ENCODE peak calls at places on chromosome 17, in four cellular contexts. Z is K562, I is H1, Q is HepG2. L is an unnamed sample.

GRCh38 chr17:17220529-17220928 is 14.4 kb upstream of the PLD6 start:
- DNase-seq in Z (no peak), I (no peak), Q (no peak), L (no peak)

GRCh38 chr17:76736349-76737081 is 616 bp downstream of the SRSF2 start:
- DNase-seq in Z (peak), I (no peak), Q (peak), L (no peak)

GRCh38 chr17:59963738-59964454 is 644 bp downstream of the RNFT1 start:
- DNase-seq in Z (peak), I (no peak), Q (peak), L (no peak)

GRCh38 chr17:51336112-51336822 is 75.9 kb downstream of the UTP18 start:
- DNase-seq in Z (no peak), I (no peak), Q (no peak), L (no peak)

GRCh38 chr17:20158580-20158979 is 149.4 kb downstream of the SPECC1 start:
- DNase-seq in Z (no peak), I (no peak), Q (no peak), L (no peak)

GRCh38 chr17:68461122-68461539 is 3.8 kb upstream of the WIPI1 start:
- DNase-seq in Z (no peak), I (no peak), Q (no peak), L (no peak)

GRCh38 chr17:62895650-62896301 is 70.3 kb upstream of the TANC2 start:
- DNase-seq in Z (no peak), I (no peak), Q (no peak), L (no peak)

GRCh38 chr17:45296003-45296832 is 20.6 kb downstream of the MAP3K14 start:
- DNase-seq in Z (no peak), I (no peak), Q (no peak), L (no peak)

GRCh38 chr17:46790216-46790615 is 28.3 kb downstream of the WNT3 start:
- DNase-seq in Z (no peak), I (no peak), Q (no peak), L (no peak)

GRCh38 chr17:1179635-1180433 is at the start of gene ABR:
- DNase-seq in Z (peak), I (no peak), Q (no peak), L (no peak)
- TF ChIP-seq SIN3A in Z (no peak), I (no peak), Q (no peak), L (no peak)

GRCh38 chr17:57211010-57211411 is 45.3 kb upstream of the MSI2 start:
- DNase-seq in Z (no peak), I (no peak), Q (no peak), L (no peak)
- TF ChIP-seq BRCA1 in Z (no peak), I (no peak), Q (no peak), L (no peak)

DNA sequence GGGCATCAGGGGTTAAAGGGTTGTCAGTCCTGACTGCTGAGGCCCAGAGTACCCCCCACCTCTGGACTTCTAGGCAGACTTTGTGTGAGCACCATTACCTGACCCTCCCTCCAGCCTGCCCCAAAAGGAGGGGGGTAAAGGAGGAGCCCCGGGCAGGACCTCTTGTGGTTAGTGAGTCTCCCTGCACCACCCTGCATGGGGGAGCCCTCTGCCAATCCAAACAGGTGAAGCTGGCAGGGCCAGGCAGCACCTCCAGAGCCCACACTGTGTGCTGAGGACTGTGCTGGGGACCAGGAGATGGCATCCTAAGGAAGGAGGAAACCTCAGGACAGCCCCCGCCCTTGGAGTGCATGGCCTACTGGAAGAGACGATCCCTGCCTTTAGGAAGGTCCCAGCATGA is 2.6 kb upstream of the KRT14 start:
- DNase-seq in Z (no peak), I (no peak), Q (no peak), L (no peak)
- TF ChIP-seq CTCF in Z (no peak), I (no peak), Q (no peak), L (no peak)

DNA sequence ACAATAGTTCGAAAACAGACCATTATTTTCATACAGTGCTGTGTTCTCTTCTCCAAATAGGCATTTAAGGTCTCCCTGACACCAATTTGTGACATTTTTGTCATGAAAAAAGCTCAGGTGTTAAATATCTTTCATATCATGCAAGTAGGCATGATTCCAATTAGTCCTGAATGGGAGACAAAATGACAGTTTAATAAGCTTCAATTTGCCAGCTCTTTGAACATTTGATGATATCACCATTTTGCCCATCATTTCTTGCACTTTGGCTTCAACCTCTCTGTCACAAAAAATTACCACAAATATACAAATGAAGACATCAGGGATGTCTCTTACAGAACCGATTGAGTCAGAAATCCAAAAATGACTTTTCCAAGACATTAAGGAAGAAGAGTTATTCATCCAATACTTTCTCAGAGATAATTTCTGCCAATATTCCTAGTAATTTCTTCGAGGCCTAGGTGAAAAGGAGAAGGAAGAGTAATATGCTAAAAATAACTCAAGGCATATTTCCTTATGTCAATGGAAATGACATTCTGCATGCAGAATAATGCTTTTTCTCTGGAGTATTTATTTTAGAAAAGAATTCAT is 298.1 kb downstream of the CEP112 start:
- DNase-seq in Z (no peak), I (no peak), Q (no peak), L (no peak)
- TF ChIP-seq SIN3A in Z (no peak), I (no peak), Q (no peak), L (no peak)

GRCh38 chr17:56633681-56634080 is 40.2 kb downstream of the NOG start:
- DNase-seq in Z (no peak), I (no peak), Q (no peak), L (no peak)

GRCh38 chr17:56624315-56624714 is 30.8 kb downstream of the NOG start:
- DNase-seq in Z (no peak), I (no peak), Q (no peak), L (no peak)

GRCh38 chr17:56624947-56625346 is 31.4 kb downstream of the NOG start:
- DNase-seq in Z (no peak), I (no peak), Q (no peak), L (no peak)

GRCh38 chr17:56630202-56630601 is 36.7 kb downstream of the NOG start:
- DNase-seq in Z (no peak), I (no peak), Q (no peak), L (no peak)

GRCh38 chr17:56629450-56630187 is 36.1 kb downstream of the NOG start:
- DNase-seq in Z (peak), I (peak), Q (peak), L (no peak)
- TF ChIP-seq BRCA1 in Z (no peak), I (no peak), Q (no peak), L (no peak)

GRCh38 chr17:70905796-70906195 is 736.5 kb downstream of the KCNJ2 start:
- DNase-seq in Z (no peak), I (no peak), Q (no peak), L (no peak)

GRCh38 chr17:70896843-70897242 is 727.5 kb downstream of the KCNJ2 start:
- DNase-seq in Z (no peak), I (no peak), Q (no peak), L (no peak)

GRCh38 chr17:70906808-70907207 is 737.5 kb downstream of the KCNJ2 start:
- DNase-seq in Z (no peak), I (no peak), Q (no peak), L (no peak)

GRCh38 chr17:70901870-70902269 is 732.5 kb downstream of the KCNJ2 start:
- DNase-seq in Z (no peak), I (no peak), Q (no peak), L (no peak)
- TF ChIP-seq CTCF in Z (no peak), I (no peak), Q (no peak), L (no peak)

GRCh38 chr17:35764123-35764991 is 3.7 kb downstream of the C17orf50 start:
- DNase-seq in Z (peak), I (peak), Q (peak), L (peak)
- TF ChIP-seq SIN3A in Z (no peak), I (peak), Q (no peak), L (no peak)

GRCh38 chr17:1989135-1989534 is 36.0 kb downstream of the RTN4RL1 start:
- DNase-seq in Z (no peak), I (no peak), Q (no peak), L (no peak)
- TF ChIP-seq BRCA1 in Z (no peak), I (no peak), Q (no peak), L (no peak)

DNA sequence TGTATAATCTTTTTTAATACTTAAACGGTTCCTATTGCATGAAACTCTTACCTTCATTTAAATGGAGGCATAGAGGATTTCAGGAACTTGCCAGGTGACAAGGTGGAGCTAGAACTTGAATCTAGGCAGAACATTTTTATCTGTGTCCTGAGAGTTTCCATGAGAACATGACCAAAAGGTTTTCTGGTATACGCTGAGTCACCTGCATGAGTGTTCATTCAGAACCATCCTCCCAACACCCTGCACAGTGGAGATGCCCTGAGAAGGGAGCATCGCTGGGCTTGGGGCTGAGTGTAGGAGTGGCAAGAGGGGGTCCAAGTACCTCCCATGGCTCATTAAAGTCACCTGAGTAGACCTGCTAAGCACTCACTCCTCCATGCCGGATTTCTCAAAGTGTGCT is 169.7 kb upstream of the CACNG5 start:
- DNase-seq in Z (no peak), I (no peak), Q (no peak), L (no peak)
- TF ChIP-seq CTCF in Z (no peak), I (no peak), Q (no peak), L (no peak)

DNA sequence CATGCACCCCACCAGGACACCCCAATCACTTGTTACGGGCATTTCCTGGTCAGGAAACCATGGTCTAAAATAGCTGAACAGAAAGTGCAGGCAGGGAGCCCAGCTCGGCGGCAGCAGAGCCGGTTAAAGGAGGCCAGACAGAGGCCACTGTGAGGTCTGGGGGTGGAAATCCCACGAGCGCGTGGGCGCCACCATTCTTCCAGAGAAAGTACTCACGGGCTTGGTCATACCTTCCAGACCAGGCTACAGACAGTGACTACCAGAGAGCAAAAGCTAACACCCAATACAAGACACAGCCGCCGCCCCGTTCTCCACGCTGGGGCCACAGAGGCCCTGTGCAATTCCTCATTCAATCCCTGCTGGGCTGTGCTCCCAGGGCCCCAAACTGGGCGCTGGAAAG is 11.9 kb downstream of the CEP131 start:
- DNase-seq in Z (no peak), I (no peak), Q (no peak), L (no peak)
- TF ChIP-seq SIN3A in Z (no peak), I (no peak), Q (no peak), L (no peak)